ENCODE peak calls at places on chromosomes 16 and 17, in nine cellular contexts. C, W, D, E, M, L, P, Q and Y are unnamed samples.

GRCh38 chr17:77247048-77247541 is 106.3 kb downstream of the SEC14L1 start:
- DNase-seq in W (peak), D (peak), M (peak), Q (peak), P (peak), C (peak), L (peak), E (peak), Y (peak)

GRCh38 chr16:27801259-27801945 is 251.5 kb downstream of the KATNIP start:
- DNase-seq in C (no peak), Q (no peak), P (no peak), L (no peak), E (no peak), W (no peak), M (no peak), D (no peak), Y (no peak)

GRCh38 chr16:78307824-78308528 is 208.5 kb downstream of the WWOX start:
- DNase-seq in C (no peak), D (no peak), E (no peak), Q (no peak), W (no peak), P (no peak), L (no peak), M (no peak), Y (peak)

GRCh38 chr16:55250641-55251550 is 73.1 kb upstream of the IRX6 start:
- DNase-seq in L (no peak), Q (no peak), D (no peak), P (no peak), E (peak), C (no peak), M (no peak), W (no peak), Y (no peak)

GRCh38 chr17:5237541-5238016 is 2.9 kb upstream of the SCIMP start:
- DNase-seq in L (no peak), P (no peak), M (peak), C (no peak), E (no peak), D (peak), W (peak), Q (peak), Y (peak)

GRCh38 chr16:27445502-27446175 is 43.7 kb downstream of the IL21R start:
- DNase-seq in L (no peak), M (no peak), Q (no peak), E (no peak), C (no peak), P (no peak), D (no peak), W (no peak), Y (no peak)

GRCh38 chr16:85616608-85617311 is 3.6 kb downstream of the GSE1 start:
- DNase-seq in C (no peak), Q (no peak), W (no peak), L (no peak), P (no peak), M (no peak), D (no peak), E (no peak), Y (no peak)

GRCh38 chr17:67503184-67503583 is 126.1 kb downstream of the PITPNC1 start:
- DNase-seq in M (no peak), E (no peak), P (no peak), D (peak), W (peak), L (no peak), Q (peak), C (no peak), Y (peak)

GRCh38 chr17:33338242-33338641 is 45.1 kb upstream of the ASIC2 start:
- DNase-seq in L (no peak), E (no peak), M (no peak), W (no peak), C (no peak), D (no peak), Q (no peak), P (no peak), Y (no peak)

GRCh38 chr16:85461814-85462404 is 151.2 kb upstream of the GSE1 start:
- DNase-seq in D (no peak), L (peak), E (no peak), C (no peak), M (no peak), W (no peak), P (no peak), Q (peak), Y (no peak)

GRCh38 chr16:23296994-23297393 is 5.1 kb upstream of the SCNN1B start:
- DNase-seq in Q (peak), C (no peak), P (no peak), L (no peak), M (no peak), E (no peak), W (peak), D (peak), Y (peak)

GRCh38 chr17:8481703-8482102 is 46.0 kb downstream of the NDEL1 start:
- DNase-seq in D (no peak), W (no peak), M (no peak), Q (no peak), L (no peak), E (no peak), C (no peak), P (no peak), Y (no peak)

GRCh38 chr16:82091225-82091624 is 56.2 kb downstream of the HSD17B2 start:
- DNase-seq in Q (peak), P (no peak), C (no peak), D (no peak), E (no peak), M (no peak), L (peak), W (peak), Y (peak)

GRCh38 chr16:23146877-23147601 is 2.2 kb downstream of the USP31 start:
- DNase-seq in C (no peak), L (no peak), P (no peak), W (no peak), D (peak), E (peak), M (no peak), Q (no peak), Y (no peak)

GRCh38 chr16:23640669-23640958 is 496 bp downstream of the PALB2 start:
- DNase-seq in P (no peak), M (no peak), L (no peak), E (no peak), W (no peak), C (no peak), Q (no peak), D (no peak), Y (no peak)

GRCh38 chr17:76816590-76817135 is 51.5 kb upstream of the MGAT5B start:
- DNase-seq in C (no peak), Q (peak), M (peak), W (peak), L (peak), E (no peak), D (peak), P (peak), Y (peak)

GRCh38 chr17:54901230-54901847 is 687 bp downstream of the TOM1L1 start:
- DNase-seq in W (peak), D (no peak), P (no peak), Q (peak), C (no peak), M (no peak), E (no peak), L (no peak), Y (peak)

GRCh38 chr17:69870751-69871199 is 204.2 kb upstream of the KCNJ16 start:
- DNase-seq in P (no peak), L (peak), Q (peak), E (no peak), M (no peak), D (no peak), W (no peak), C (no peak), Y (peak)

GRCh38 chr16:87178977-87179376 is 138.2 kb downstream of the C16orf95 start:
- DNase-seq in E (no peak), L (no peak), P (no peak), Q (peak), W (peak), D (peak), C (no peak), M (no peak), Y (peak)

GRCh38 chr16:46853713-46854443 is 22.9 kb upstream of the C16orf87 start:
- DNase-seq in D (peak), P (peak), Q (peak), W (peak), E (peak), L (peak), M (peak), C (peak), Y (peak)

GRCh38 chr17:59753522-59754467 is 46.3 kb downstream of the VMP1 start:
- DNase-seq in W (peak), C (no peak), Q (peak), M (no peak), P (no peak), L (peak), D (peak), E (no peak), Y (peak)

GRCh38 chr16:11034005-11034404 is 89.6 kb downstream of the CLEC16A start:
- DNase-seq in M (no peak), Q (no peak), C (no peak), D (no peak), W (no peak), L (peak), E (no peak), P (no peak), Y (peak)

GRCh38 chr17:52790359-52790955 is 631.9 kb upstream of the CA10 start:
- DNase-seq in M (no peak), P (no peak), L (no peak), C (no peak), D (peak), E (no peak), W (peak), Q (no peak), Y (no peak)

GRCh38 chr17:42795061-42795460 is 3.4 kb downstream of the COA3 start:
- DNase-seq in L (no peak), D (no peak), P (no peak), E (no peak), W (no peak), M (no peak), C (no peak), Q (no peak), Y (no peak)

GRCh38 chr17:78789663-78790181 is 7.6 kb upstream of the CYTH1 start:
- DNase-seq in C (no peak), E (peak), M (peak), P (peak), L (peak), Q (no peak), D (no peak), W (no peak), Y (no peak)

GRCh38 chr17:74633261-74633783 is 9.8 kb upstream of the CD300E start:
- DNase-seq in W (no peak), M (no peak), L (no peak), Q (no peak), C (no peak), E (no peak), D (no peak), P (no peak), Y (no peak)

GRCh38 chr16:30430428-30430970 is 669 bp upstream of the DCTPP1 start:
- DNase-seq in D (no peak), L (no peak), P (no peak), Q (no peak), E (no peak), C (no peak), W (no peak), M (no peak), Y (no peak)

GRCh38 chr17:31172388-31172787 is 77.6 kb downstream of the NF1 start:
- DNase-seq in M (no peak), W (no peak), P (no peak), E (no peak), C (no peak), Q (no peak), L (no peak), D (no peak), Y (no peak)

GRCh38 chr16:85235988-85236831 is 123.9 kb upstream of the CIBAR2 start:
- DNase-seq in M (no peak), E (no peak), D (peak), C (no peak), W (no peak), L (no peak), P (no peak), Q (peak), Y (no peak)

GRCh38 chr17:20291076-20291475 is 176.3 kb downstream of the LGALS9B start:
- DNase-seq in Q (no peak), C (no peak), P (no peak), D (no peak), E (no peak), W (no peak), L (no peak), M (no peak), Y (no peak)

GRCh38 chr16:3793161-3793576 is 75.8 kb upstream of the TRAP1 start:
- DNase-seq in P (no peak), Q (no peak), E (no peak), W (no peak), D (peak), M (peak), C (no peak), L (no peak), Y (no peak)

GRCh38 chr16:1046271-1046955 is 26.1 kb upstream of the SSTR5 start:
- DNase-seq in Q (no peak), P (no peak), D (no peak), W (no peak), M (no peak), C (no peak), E (no peak), L (no peak), Y (no peak)

GRCh38 chr17:50900383-50900892 is 34.3 kb upstream of the TOB1 start:
- DNase-seq in M (no peak), C (no peak), L (no peak), D (no peak), Q (no peak), W (no peak), E (no peak), P (no peak), Y (no peak)

GRCh38 chr16:30152517-30152916 is 29.5 kb upstream of the MAPK3 start:
- DNase-seq in D (no peak), E (no peak), P (no peak), Q (no peak), C (no peak), W (no peak), L (no peak), M (no peak), Y (no peak)

GRCh38 chr17:78544876-78545755 is 32.1 kb downstream of the DNAH17 start:
- DNase-seq in W (no peak), Q (no peak), M (no peak), P (no peak), E (peak), C (no peak), D (no peak), L (no peak), Y (peak)

GRCh38 chr17:347309-347708 is 5.3 kb downstream of the RPH3AL start:
- DNase-seq in C (no peak), L (no peak), W (no peak), P (no peak), D (no peak), E (no peak), M (no peak), Q (no peak), Y (no peak)